ENCODE peak calls at places on chromosomes 4 and X, in eight cellular contexts. Z, J, K, V, I, C, G and L are unnamed samples.

GRCh38 chr4:182593864-182594263 is 323.3 kb downstream of the DCTD start:
- DNase-seq in I (no peak), K (no peak), C (peak; percentile 61), G (no peak), V (no peak), J (no peak), Z (no peak), L (no peak)

GRCh38 chr4:72666910-72667309 is 97.9 kb upstream of the ADAMTS3 start:
- DNase-seq in I (no peak), K (no peak), C (no peak), G (no peak), V (no peak), J (no peak), Z (no peak), L (no peak)

GRCh38 chrX:133984857-133985163 is 584 bp downstream of the GPC3 start:
- DNase-seq in K (no peak), J (no peak), G (no peak), I (no peak), C (no peak), V (no peak), Z (no peak), L (no peak)

GRCh38 chrX:106898462-106898861 is 4.7 kb downstream of the RIPPLY1 start:
- DNase-seq in I (no peak), Z (peak; percentile 74), J (no peak), C (peak; percentile 37), K (no peak), G (no peak), V (no peak), L (peak; percentile 24)

GRCh38 chr4:39048291-39048690 is 13.7 kb upstream of the KLHL5 start:
- DNase-seq in J (no peak), I (no peak), K (no peak), Z (no peak), G (no peak), V (no peak), C (no peak), L (no peak)

GRCh38 chr4:23162275-23162674 is 469.5 kb downstream of the GBA3 start:
- DNase-seq in K (no peak), G (no peak), V (no peak), I (no peak), Z (no peak), C (no peak), J (no peak), L (no peak)

GRCh38 chr4:81314196-81314896 is 99.3 kb upstream of the PRKG2 start:
- DNase-seq in V (no peak), C (no peak), K (no peak), J (peak; percentile 41), G (peak; percentile 17), I (no peak), Z (peak; percentile 1), L (peak; percentile 22)

GRCh38 chrX:40083120-40083978 is 14.4 kb downstream of the BCOR start:
- DNase-seq in G (peak; percentile 35), K (no peak), C (no peak), Z (no peak), J (no peak), V (peak; percentile 87), I (no peak), L (no peak)

GRCh38 chrX:48086119-48086518 is 14.7 kb upstream of the ZNF630 start:
- DNase-seq in K (no peak), C (no peak), J (no peak), G (no peak), V (no peak), Z (no peak), I (no peak), L (no peak)

GRCh38 chr4:141047228-141047884 is 85.9 kb downstream of the RNF150 start:
- DNase-seq in I (no peak), C (peak; percentile 78), K (no peak), J (no peak), V (no peak), G (no peak), Z (no peak), L (peak; percentile 76)

GRCh38 chr4:7970031-7970946 is 30.6 kb upstream of the AFAP1 start:
- DNase-seq in V (no peak), G (no peak), I (no peak), C (peak; percentile 78), K (no peak), J (no peak), Z (peak; percentile 74), L (no peak)

GRCh38 chr4:82785248-82786003 is 13.2 kb downstream of the SCD5 start:
- DNase-seq in Z (peak; percentile 62), C (peak; percentile 96), I (no peak), J (peak; percentile 65), K (no peak), G (no peak), V (no peak), L (peak; percentile 74)

GRCh38 chrX:53093177-53093655 is 726 bp upstream of the KANTR start:
- DNase-seq in Z (peak; percentile 92), V (peak; percentile 93), G (peak; percentile 81), I (peak; percentile 77), K (peak; percentile 64), J (no peak), C (peak; percentile 73), L (no peak)

GRCh38 chr4:16897991-16898827 is at the start of gene LDB2:
- DNase-seq in J (peak; percentile 48), C (peak; percentile 92), Z (no peak), V (peak; percentile 38), G (peak; percentile 65), K (no peak), I (peak; percentile 80), L (peak; percentile 66)

GRCh38 chr4:182699825-182700224 is 217.4 kb downstream of the DCTD start:
- DNase-seq in Z (no peak), I (no peak), J (no peak), C (no peak), G (no peak), K (no peak), V (no peak), L (no peak)

DNA sequence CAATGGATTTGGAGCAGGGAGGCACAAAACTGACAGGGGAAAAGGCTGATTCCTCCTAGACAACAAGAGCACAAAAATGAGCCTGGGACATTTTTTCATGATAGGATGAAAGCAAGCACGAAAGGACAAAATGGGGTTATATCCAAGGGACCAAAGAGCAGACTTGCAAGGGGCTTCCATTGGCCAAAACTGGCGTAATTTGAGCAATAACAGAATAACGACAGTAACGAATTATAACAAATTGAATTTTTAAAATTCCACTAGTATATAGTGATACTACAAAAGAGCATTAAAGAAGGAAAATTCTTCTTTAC is 10.3 kb downstream of the SPP1 start:
- DNase-seq in I (no peak), Z (no peak), K (no peak), C (no peak), G (no peak), J (no peak), V (no peak), L (no peak)
- TF ChIP-seq CTCF in I (no peak), Z (no peak), K (no peak), C (no peak), G (no peak), J (no peak), V (no peak), L (no peak)

DNA sequence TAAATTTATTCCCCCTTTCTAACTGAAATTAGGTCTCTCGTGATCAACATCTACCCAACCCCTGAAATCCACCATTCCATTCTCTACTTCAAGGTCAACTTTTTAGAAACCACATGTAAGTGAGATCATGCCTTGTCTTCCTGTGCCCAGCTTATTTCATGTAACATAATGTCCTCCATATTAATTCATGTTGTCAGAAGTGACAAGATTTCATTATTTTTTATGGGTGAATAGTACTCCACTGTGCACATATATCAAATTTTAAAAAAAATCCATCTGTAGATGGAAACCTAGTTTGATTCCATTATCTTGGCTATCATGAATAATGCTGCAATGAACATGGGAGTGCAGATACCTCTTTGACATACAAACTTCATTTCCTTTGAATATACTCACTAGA is 1.5 kb downstream of the PPID start:
- DNase-seq in V (no peak), J (no peak), K (no peak), I (no peak), Z (no peak), C (no peak), G (no peak), L (no peak)
- H3K4me3 ChIP-seq in V (no peak overlapping the region), J (no peak overlapping the region), K (no peak overlapping the region), I (no peak overlapping the region), Z (no peak overlapping the region), C (no peak overlapping the region), G (no peak overlapping the region), L (peak overlapping the region; percentile 93)

GRCh38 chr4:86450861-86451260 is 91.0 kb upstream of the MAPK10 start:
- DNase-seq in I (no peak), G (no peak), C (no peak), Z (no peak), J (no peak), V (no peak), K (no peak), L (no peak)

GRCh38 chr4:86452323-86452995 is 92.6 kb upstream of the MAPK10 start:
- DNase-seq in K (no peak), V (no peak), Z (no peak), J (no peak), C (no peak), I (no peak), G (peak; percentile 15), L (no peak)

GRCh38 chr4:86453044-86453501 is 93.2 kb upstream of the MAPK10 start:
- DNase-seq in K (no peak), Z (no peak), G (peak; percentile 19), J (no peak), C (peak; percentile 22), I (no peak), V (peak; percentile 14), L (no peak)

GRCh38 chr4:86450189-86450588 is 90.3 kb upstream of the MAPK10 start:
- DNase-seq in I (no peak), G (no peak), K (no peak), Z (no peak), C (no peak), J (no peak), V (no peak), L (no peak)

GRCh38 chr4:86451560-86452322 is 91.9 kb upstream of the MAPK10 start:
- DNase-seq in Z (peak; percentile 3), K (no peak), G (no peak), V (no peak), C (peak; percentile 27), I (no peak), J (no peak), L (no peak)
- TF ChIP-seq CTCF in Z (no peak), K (no peak), G (no peak), V (no peak), C (no peak), I (no peak), J (no peak), L (no peak)

DNA sequence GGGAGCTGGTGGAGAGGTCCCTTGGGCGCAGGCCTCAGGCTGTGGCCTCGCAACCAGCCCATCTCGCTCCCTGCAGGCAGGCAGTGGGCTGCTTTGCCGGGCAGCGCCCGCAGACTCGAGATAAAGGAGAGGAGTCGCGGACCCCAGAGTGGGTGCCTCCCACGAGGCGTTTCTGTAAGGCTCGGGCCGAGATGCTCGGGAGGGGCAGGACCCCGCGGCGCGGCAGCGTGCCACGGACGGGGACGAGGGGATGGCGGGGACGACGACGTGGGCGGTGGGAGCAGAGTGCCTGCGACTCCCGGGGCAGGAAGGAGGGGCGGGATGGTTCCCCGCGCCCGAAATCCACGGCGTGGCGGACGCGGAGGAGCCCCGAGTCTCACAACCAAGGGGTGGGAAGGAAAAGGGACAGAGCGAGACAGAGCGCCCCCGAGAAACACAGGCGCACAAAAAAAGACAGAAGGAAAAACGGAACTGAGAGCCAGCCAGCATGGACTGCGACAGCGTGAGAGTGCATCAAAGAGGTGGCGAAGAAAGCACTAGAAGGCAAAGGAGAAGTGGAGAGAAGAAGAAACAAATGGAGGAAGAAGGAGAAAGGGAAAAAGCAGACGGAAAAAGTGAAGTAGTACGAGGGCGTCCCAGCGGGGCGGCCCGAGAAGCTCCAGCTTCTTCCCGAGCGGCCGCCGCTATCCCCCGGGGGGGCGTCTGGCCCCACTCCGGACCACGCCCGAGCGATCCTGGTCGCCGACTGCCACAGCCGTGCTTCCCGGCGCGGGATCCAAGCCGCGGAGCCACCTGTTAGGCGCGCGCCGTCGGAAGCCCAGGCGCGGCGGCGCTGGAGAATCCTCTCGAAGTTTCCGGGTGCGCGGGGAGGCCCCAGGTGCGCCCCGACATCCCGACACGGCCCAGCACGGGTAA is 1.5 kb downstream of the BEND4 start:
- DNase-seq in Z (no peak), C (no peak), V (peak; percentile 85), I (no peak), K (no peak), J (no peak), G (peak; percentile 16), L (no peak)
- H3K4me3 ChIP-seq in Z (peak overlapping the region; percentile 42), C (no peak overlapping the region), V (peak overlapping the region; percentile 9), I (peak overlapping the region; percentile 28), K (peak overlapping the region; percentile 37), J (no peak overlapping the region), G (peak overlapping the region; percentile 53), L (no peak overlapping the region)